ENCODE peak calls at places on chromosomes 4 and X, in seven cellular contexts. J, S, L, D, I, O and B are unnamed samples.

GRCh38 chr4:53552711-53553110 is 38.6 kb downstream of the LNX1 start:
- DNase-seq in J (no peak), D (no peak), S (no peak), L (no peak), I (no peak), O (no peak), B (no peak)

GRCh38 chrX:109283870-109284269 is 198.0 kb downstream of the GUCY2F start:
- DNase-seq in O (no peak), D (no peak), L (no peak), J (no peak), I (no peak), S (no peak), B (no peak)

GRCh38 chr4:119692001-119692400 is 63.4 kb upstream of the PDE5A start:
- DNase-seq in I (peak), O (no peak), D (no peak), L (no peak), S (peak), J (no peak), B (no peak)

GRCh38 chr4:53039741-53040458 is 177.8 kb downstream of the RASL11B start:
- DNase-seq in S (no peak), J (no peak), L (no peak), D (no peak), I (no peak), O (no peak), B (no peak)

GRCh38 chrX:135484636-135485289 is 35.7 kb upstream of the INTS6L start:
- DNase-seq in D (peak), I (peak), S (peak), L (no peak), O (no peak), J (peak), B (no peak)

GRCh38 chr4:55733874-55734437 is 85.6 kb upstream of the EXOC1L start:
- DNase-seq in D (no peak), I (peak), J (no peak), S (peak), L (no peak), O (peak), B (no peak)

GRCh38 chr4:175705407-175705806 is 106.7 kb downstream of the GPM6A start:
- DNase-seq in S (no peak), J (no peak), I (no peak), L (no peak), O (no peak), D (peak), B (no peak)

GRCh38 chr4:28225005-28225404 is 1364.4 kb downstream of the STIM2 start:
- DNase-seq in I (peak), D (peak), J (no peak), S (peak), O (no peak), L (no peak), B (no peak)

GRCh38 chrX:10859353-10859752 is 239.0 kb upstream of the MID1 start:
- DNase-seq in I (no peak), D (no peak), J (no peak), S (peak), O (no peak), L (no peak), B (no peak)

GRCh38 chrX:153494541-153495361 is at the start of gene BGN:
- DNase-seq in L (peak), D (no peak), O (peak), I (no peak), J (no peak), S (no peak), B (no peak)

GRCh38 chr4:141158219-141158618 is 24.9 kb upstream of the RNF150 start:
- DNase-seq in O (no peak), I (peak), L (no peak), J (no peak), S (peak), D (peak), B (no peak)

GRCh38 chr4:7052923-7053715 is 9.9 kb downstream of the TADA2B start:
- DNase-seq in J (no peak), D (no peak), L (no peak), O (peak), S (no peak), I (no peak), B (peak)

GRCh38 chr4:156754832-156755570 is 216.6 kb downstream of the PDGFC start:
- DNase-seq in L (no peak), S (peak), O (no peak), D (no peak), J (no peak), I (no peak), B (no peak)

GRCh38 chr4:30847157-30847556 is 127.0 kb downstream of the PCDH7 start:
- DNase-seq in I (no peak), L (no peak), D (no peak), S (no peak), J (no peak), O (no peak), B (no peak)

GRCh38 chrX:129478516-129478915 is 44.8 kb downstream of the SMARCA1 start:
- DNase-seq in O (no peak), I (no peak), J (no peak), L (no peak), S (no peak), D (no peak), B (no peak)

GRCh38 chr4:100062921-100063320 is 112.8 kb upstream of the H2AZ1 start:
- DNase-seq in O (no peak), D (no peak), J (no peak), L (no peak), S (no peak), I (no peak), B (no peak)

GRCh38 chr4:162645381-162645780 is 481.6 kb upstream of the FSTL5 start:
- DNase-seq in L (no peak), S (no peak), I (no peak), D (peak), O (no peak), J (no peak), B (no peak)

GRCh38 chr4:13701937-13702446 is 74.5 kb upstream of the BOD1L1 start:
- DNase-seq in I (no peak), D (no peak), O (no peak), S (peak), J (no peak), L (no peak), B (no peak)

GRCh38 chr4:82898322-82899243 is 2.0 kb upstream of the THAP9 start:
- DNase-seq in J (no peak), S (peak), D (peak), I (peak), O (no peak), L (no peak), B (no peak)

GRCh38 chr4:185304944-185305690 is 90.6 kb downstream of the LRP2BP start:
- DNase-seq in L (no peak), J (peak), I (peak), D (peak), O (no peak), S (peak), B (peak)

GRCh38 chrX:10633722-10634121 is 13.3 kb upstream of the MID1 start:
- DNase-seq in D (peak), S (peak), J (no peak), I (peak), O (peak), L (no peak), B (no peak)

GRCh38 chr4:171017596-171017995 is 795.6 kb upstream of the GALNTL6 start:
- DNase-seq in L (no peak), S (peak), I (no peak), J (no peak), D (peak), O (no peak), B (no peak)

GRCh38 chrX:115989686-115990085 is 180.9 kb upstream of the AGTR2 start:
- DNase-seq in J (no peak), S (no peak), O (no peak), I (no peak), L (no peak), D (no peak), B (no peak)

GRCh38 chr4:40057540-40058091 is 966 bp downstream of the N4BP2 start:
- DNase-seq in O (peak), J (peak), I (peak), S (peak), L (peak), D (peak), B (peak)